ENCODE peak calls at places on chromosomes 5 and 9, in four cellular contexts. T is psoas muscle, O is endodermal cell, G is fibroblast of lung. D is an unnamed sample. For H3K4me1 and H3K27me3, the result is how much of the 10 kb centered on the place peaks cover.

GRCh38 chr5:1031306-1031959 is 22.8 kb downstream of the NKD2 start:
- DNase-seq in T (no peak), G (no peak), O (no peak), D (peak)

GRCh38 chr9:115668506-115668905 is 485.1 kb upstream of the PAPPA start:
- DNase-seq in O (no peak), G (peak), T (no peak), D (no peak)

GRCh38 chr5:159322180-159322579 is 8.1 kb downstream of the IL12B start:
- DNase-seq in T (no peak), G (no peak), O (no peak), D (no peak)

GRCh38 chr5:108251350-108251749 is 130.5 kb downstream of the FBXL17 start:
- DNase-seq in O (no peak), G (no peak), T (no peak), D (no peak)

GRCh38 chr5:139961435-139962157 is 81.5 kb downstream of the NRG2 start:
- DNase-seq in G (no peak), T (no peak), O (peak), D (no peak)

GRCh38 chr5:18764161-18764560 is 1129.9 kb downstream of the TAF11L14 start:
- DNase-seq in G (no peak), T (no peak), O (no peak), D (no peak)

GRCh38 chr9:124752967-124753366 is 18.1 kb downstream of the NR6A1 start:
- DNase-seq in G (peak), T (no peak), O (no peak), D (no peak)

GRCh38 chr9:112326194-112326593 is 7.2 kb downstream of the PTBP3 start:
- DNase-seq in O (no peak), G (no peak), T (no peak), D (no peak)

GRCh38 chr5:2877520-2877919 is 126.0 kb upstream of the IRX2 start:
- DNase-seq in T (no peak), G (no peak), O (peak), D (no peak)

GRCh38 chr9:91682806-91683205 is 259.2 kb upstream of the NFIL3 start:
- DNase-seq in G (peak), T (no peak), O (no peak), D (no peak)

GRCh38 chr9:38195737-38196161 is 126.7 kb upstream of the SHB start:
- DNase-seq in O (no peak), G (no peak), T (no peak), D (no peak)

GRCh38 chr5:10133830-10134229 is 115.9 kb downstream of the ATPSCKMT start:
- DNase-seq in O (peak), G (peak), T (no peak), D (no peak)

DNA sequence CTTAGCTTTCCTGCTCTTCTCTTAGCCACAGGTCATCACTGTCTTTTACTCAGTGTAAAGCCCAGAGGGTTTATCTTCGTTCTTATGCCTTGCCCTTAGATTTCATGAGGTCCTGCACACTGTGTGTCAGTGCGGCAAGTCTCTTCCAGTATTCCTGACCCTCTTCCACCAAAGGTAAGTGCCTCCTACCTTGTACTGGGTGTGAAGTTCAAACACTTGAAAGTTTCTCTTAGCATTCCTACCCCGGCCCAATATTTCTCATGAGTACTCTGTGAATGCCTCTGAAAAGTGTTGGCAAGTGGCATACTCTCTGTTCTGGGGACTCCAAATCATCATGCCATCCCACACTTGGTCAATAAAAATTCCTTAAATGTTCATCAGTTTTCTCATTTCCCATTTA is 37.4 kb downstream of the FBXO4 start:
- DNase-seq in G (no peak), O (no peak), T (no peak), D (no peak)
- H3K4me1 ChIP-seq in G (under half), O (under half), T (under half), D (under half)

DNA sequence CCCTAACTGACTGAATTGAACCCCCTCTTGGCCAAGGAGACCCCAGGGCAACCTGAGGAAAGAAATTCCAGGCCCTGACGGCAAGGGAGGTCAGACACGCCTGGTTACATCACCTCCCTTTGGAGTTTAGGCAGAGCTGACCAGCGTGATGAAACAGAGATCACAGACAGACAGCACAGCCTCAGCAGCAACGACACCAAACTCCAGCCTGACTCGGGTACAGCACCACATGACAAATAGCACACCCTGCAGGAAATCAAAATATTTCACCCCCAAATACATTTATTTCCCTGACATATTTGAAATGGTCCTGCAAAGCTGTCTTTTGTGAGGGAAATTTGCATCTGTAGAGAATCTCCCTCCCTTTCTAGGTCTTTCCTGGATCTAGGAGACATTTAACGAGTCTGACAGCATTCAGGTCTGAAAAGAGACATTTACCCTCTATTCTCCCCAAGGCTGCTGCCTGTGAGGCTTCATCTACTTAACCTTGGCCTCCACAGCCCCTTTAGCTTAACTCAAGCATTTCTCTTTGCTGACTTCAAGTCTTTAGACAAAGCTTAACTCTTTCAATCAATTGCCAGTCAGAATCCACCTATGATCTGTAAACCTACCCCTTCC is 2.6 kb downstream of the QSOX2 start:
- DNase-seq in G (peak), T (no peak), O (no peak), D (no peak)
- TF ChIP-seq CTCF in G (no peak), T (no peak), O (peak), D (no peak)

DNA sequence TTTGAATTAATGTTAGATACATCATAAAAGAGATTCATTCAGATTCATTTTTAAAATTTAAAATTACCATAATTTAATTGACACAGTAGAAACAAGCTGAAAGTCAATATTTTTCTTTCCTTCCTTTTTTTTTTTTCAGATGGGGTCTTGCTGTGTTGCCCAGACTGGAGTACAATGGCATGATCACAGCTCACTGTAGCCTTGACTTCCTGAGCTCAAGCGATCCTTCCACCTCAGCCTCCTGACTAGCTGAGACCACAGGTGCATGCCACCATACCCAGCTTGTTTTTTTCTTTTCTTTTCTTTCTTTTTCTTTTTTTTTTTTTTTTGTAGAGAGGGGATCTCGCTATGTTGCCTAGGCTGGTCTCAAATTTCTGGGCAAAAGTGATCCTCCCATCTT is 131.6 kb upstream of the TBCA start:
- DNase-seq in G (no peak), T (no peak), O (no peak), D (no peak)
- H3K27me3 ChIP-seq in G (under half), T (under half), O (under half), D (under half)

GRCh38 chr5:14218480-14218879 is 75.3 kb downstream of the TRIO start:
- DNase-seq in O (no peak), G (no peak), T (no peak), D (no peak)

GRCh38 chr5:14218011-14218410 is 74.9 kb downstream of the TRIO start:
- DNase-seq in O (no peak), T (no peak), G (no peak), D (no peak)

GRCh38 chr5:14216902-14217301 is 73.8 kb downstream of the TRIO start:
- DNase-seq in T (no peak), O (peak), G (no peak), D (no peak)

GRCh38 chr5:14216372-14216771 is 73.2 kb downstream of the TRIO start:
- DNase-seq in T (no peak), O (no peak), G (peak), D (no peak)

DNA sequence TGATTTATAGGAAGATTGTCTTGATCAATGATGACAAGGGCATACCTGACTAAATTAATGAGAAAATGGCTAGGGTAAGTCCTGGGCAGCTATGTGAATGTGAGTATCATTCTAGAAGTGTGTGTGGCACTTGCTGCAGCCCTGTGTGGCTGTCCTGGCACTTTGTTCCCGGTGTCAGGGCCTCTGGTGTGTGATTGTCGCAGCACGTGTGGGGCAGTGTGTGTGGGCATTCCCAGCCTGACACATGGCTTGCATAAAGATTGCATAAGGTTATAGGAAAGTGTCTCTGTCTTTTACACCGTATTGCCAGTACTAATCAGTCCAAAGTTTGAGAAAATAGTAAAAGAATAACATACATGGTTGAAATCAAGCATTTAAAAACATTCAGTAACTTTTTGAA is 74.4 kb downstream of the TRIO start:
- DNase-seq in O (no peak), G (no peak), T (no peak), D (peak)
- H3K4me1 ChIP-seq in O (under half), G (under half), T (half or more), D (half or more)

DNA sequence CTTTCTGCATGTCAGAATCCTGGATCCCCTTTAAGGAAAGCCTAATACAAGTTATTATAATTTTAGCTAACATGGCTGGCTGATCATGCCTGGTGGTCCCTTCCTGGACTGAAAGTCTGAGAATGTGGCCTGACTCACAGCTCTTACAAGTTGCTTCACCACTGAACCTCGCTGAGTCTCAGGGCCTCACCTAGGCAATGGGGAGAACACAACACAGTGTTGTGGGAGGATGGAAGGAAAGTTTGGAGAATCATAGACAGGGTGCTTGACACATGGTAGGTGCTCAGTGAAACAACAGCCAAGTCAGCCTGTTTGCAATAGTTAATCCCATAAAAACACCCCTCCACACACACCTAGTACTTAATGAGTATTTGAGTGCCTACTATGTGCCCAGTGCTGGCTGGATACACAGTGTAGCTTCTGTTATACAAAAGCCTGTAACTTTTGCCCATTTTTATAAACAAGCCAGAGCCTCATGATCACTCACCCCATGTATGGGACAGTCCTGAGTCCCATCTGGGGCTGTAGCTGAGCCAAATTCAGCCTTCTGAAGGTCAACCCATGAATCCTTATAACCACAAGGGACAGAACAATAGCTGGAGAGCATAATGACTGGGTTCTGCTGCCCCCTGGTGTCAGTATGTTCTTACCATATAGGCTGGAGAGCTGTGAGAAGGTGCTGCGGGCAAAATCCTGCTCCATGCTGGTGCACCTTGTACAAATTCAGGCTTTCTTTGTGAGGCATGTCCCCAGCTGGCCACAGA is 3.9 kb downstream of the ACSL6 start:
- DNase-seq in T (peak), G (peak), O (peak), D (peak)
- TF ChIP-seq CTCF in T (peak), G (peak), O (peak), D (peak)

D was measured in left ventricle myocardium inferior.